ENCODE peak calls at places on chromosomes 16 and 17, in five cellular contexts. E, J, H, A and O are unnamed samples.

GRCh38 chr17:68843522-68843921 is 111.7 kb downstream of the ABCA8 start:
- DNase-seq in E (no peak), J (no peak), H (no peak), A (no peak), O (no peak)

GRCh38 chr17:60390881-60391418 is 983 bp downstream of the USP32 start:
- DNase-seq in E (peak; percentile 23), J (peak; percentile 64), H (no peak), A (peak; percentile 39), O (no peak)

GRCh38 chr16:65201446-65202010 is 79.7 kb upstream of the CDH11 start:
- DNase-seq in E (no peak), J (no peak), H (no peak), A (no peak), O (no peak)

GRCh38 chr17:71441098-71441497 is 679.7 kb upstream of the SOX9 start:
- DNase-seq in E (no peak), J (no peak), H (peak; percentile 80), A (peak; percentile 24), O (no peak)

GRCh38 chr17:39143552-39144093 is 7.8 kb downstream of the PLXDC1 start:
- DNase-seq in E (no peak), J (no peak), H (no peak), A (peak; percentile 30), O (no peak)

GRCh38 chr17:50550661-50551432 is 3.9 kb downstream of the SPATA20 start:
- DNase-seq in E (peak; percentile 74), J (peak; percentile 68), H (no peak), A (peak; percentile 74), O (no peak)

GRCh38 chr16:35140293-35140986 is 1681.0 kb downstream of the TP53TG3F start:
- DNase-seq in E (no peak), J (no peak), H (no peak), A (no peak), O (no peak)

GRCh38 chr17:40287494-40288369 is at the start of gene CDC6:
- DNase-seq in E (peak; percentile 98), J (peak; percentile 100), H (peak; percentile 96), A (peak; percentile 99), O (peak; percentile 98)

GRCh38 chr17:59745040-59745439 is 37.6 kb downstream of the VMP1 start:
- DNase-seq in E (no peak), J (no peak), H (no peak), A (no peak), O (no peak)

GRCh38 chr17:74770498-74771318 is 5.4 kb downstream of the NAT9 start:
- DNase-seq in E (peak; percentile 90), J (peak; percentile 56), H (no peak), A (peak; percentile 82), O (peak; percentile 61)

GRCh38 chr17:32496348-32497078 is 9.7 kb downstream of the CDK5R1 start:
- DNase-seq in E (no peak), J (no peak), H (no peak), A (no peak), O (no peak)

GRCh38 chr16:29962344-29962994 is 590 bp downstream of the TMEM219 start:
- DNase-seq in E (no peak), J (peak; percentile 42), H (no peak), A (peak; percentile 56), O (no peak)

GRCh38 chr17:32783602-32784001 is 93.3 kb downstream of the MYO1D start:
- DNase-seq in E (no peak), J (peak; percentile 63), H (no peak), A (no peak), O (peak; percentile 45)

GRCh38 chr17:32161506-32162365 is 19.4 kb downstream of the RHOT1 start:
- DNase-seq in E (no peak), J (peak; percentile 19), H (peak; percentile 67), A (no peak), O (no peak)

GRCh38 chr17:57949649-57950048 is 5.6 kb downstream of the CUEDC1 start:
- DNase-seq in E (no peak), J (peak; percentile 29), H (no peak), A (peak; percentile 73), O (no peak)

GRCh38 chr17:74759243-74759801 is 10.9 kb downstream of the NHERF1 start:
- DNase-seq in E (no peak), J (peak; percentile 90), H (no peak), A (no peak), O (no peak)

GRCh38 chr17:60128171-60128859 is 21.5 kb upstream of the CA4 start:
- DNase-seq in E (no peak), J (no peak), H (no peak), A (no peak), O (no peak)

GRCh38 chr16:508884-509736 is 18.4 kb upstream of the CAPN15 start:
- DNase-seq in E (no peak), J (no peak), H (no peak), A (peak; percentile 36), O (peak; percentile 91)

GRCh38 chr17:39665642-39666221 is 583 bp downstream of the TCAP start:
- DNase-seq in E (no peak), J (peak; percentile 51), H (no peak), A (no peak), O (no peak)

GRCh38 chr17:19796457-19796856 is 48.4 kb upstream of the ALDH3A1 start:
- DNase-seq in E (no peak), J (no peak), H (no peak), A (no peak), O (no peak)

GRCh38 chr17:77433385-77434135 is 292.8 kb downstream of the SEC14L1 start:
- DNase-seq in E (no peak), J (no peak), H (no peak), A (no peak), O (no peak)

GRCh38 chr16:57801856-57802634 is at the start of gene KIFC3:
- DNase-seq in E (peak; percentile 83), J (peak; percentile 92), H (no peak), A (peak; percentile 69), O (no peak)

GRCh38 chr17:16439303-16439791 is 24.0 kb downstream of the TRPV2 start:
- DNase-seq in E (no peak), J (peak; percentile 52), H (no peak), A (peak; percentile 42), O (no peak)

GRCh38 chr16:85901760-85902365 is 2.9 kb downstream of the IRF8 start:
- DNase-seq in E (no peak), J (no peak), H (no peak), A (no peak), O (no peak)
- H3K4me3 ChIP-seq in E (no peak overlapping the region), J (no peak overlapping the region), H (no peak overlapping the region), A (no peak overlapping the region), O (no peak overlapping the region)

DNA sequence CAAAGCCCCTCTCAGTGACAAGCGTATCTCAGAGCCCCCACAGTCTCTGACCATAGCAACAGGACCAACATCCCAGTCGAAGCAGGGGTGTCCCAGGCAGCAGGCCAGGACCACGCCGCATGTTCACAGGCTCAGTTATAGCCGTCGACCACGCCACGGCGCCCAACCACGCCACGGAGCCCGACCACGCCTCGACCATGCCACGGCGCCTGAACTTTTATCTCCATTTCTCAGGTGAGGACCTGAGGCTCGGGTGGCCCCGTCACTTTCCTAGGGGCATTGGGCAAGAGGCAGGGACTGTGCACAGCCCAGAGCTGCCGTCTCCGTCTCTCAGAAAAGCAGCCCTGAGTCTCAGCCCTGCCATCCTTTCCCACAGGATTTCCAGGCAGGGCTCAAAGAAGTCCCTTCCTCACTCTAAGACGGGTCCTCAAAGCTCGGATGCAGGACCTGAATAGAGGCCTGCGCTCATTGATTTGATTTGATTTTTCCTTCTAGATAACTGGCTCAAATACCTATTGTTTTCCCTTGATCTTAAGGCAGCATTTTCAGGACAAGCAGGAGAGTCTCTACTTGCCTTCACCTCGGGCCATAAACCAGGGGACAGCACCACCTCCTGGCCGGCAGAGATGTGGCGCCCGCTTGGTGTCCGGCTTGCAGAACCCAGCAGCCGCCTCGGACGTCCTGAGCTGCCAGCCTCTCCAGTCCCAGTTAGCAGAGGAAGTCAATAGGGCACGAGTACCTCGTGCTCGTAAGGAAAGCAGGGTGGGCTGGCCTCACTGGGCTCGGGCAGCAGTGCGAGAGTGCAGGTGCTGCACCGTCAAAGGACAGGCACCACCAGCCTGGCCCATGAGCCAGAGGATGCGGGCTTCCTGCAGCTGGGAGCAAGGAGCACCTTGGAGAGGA is 38.8 kb downstream of the C16orf95 start:
- DNase-seq in E (peak; percentile 81), J (peak; percentile 89), H (peak; percentile 19), A (peak; percentile 77), O (peak; percentile 40)
- TF ChIP-seq CTCF in E (peak; percentile 87), J (peak; percentile 92), H (peak; percentile 96), A (peak; percentile 81), O (peak; percentile 96)

GRCh38 chr16:11634307-11634706 is 33.9 kb upstream of the SNN start:
- DNase-seq in E (no peak), J (peak; percentile 54), H (no peak), A (no peak), O (no peak)

GRCh38 chr16:11637320-11637719 is 30.9 kb upstream of the SNN start:
- DNase-seq in E (no peak), J (no peak), H (no peak), A (no peak), O (no peak)

GRCh38 chr16:11635127-11635652 is 33.1 kb upstream of the SNN start:
- DNase-seq in E (no peak), J (no peak), H (no peak), A (peak; percentile 75), O (no peak)

GRCh38 chr16:11636172-11636721 is 32.0 kb upstream of the SNN start:
- DNase-seq in E (peak; percentile 54), J (no peak), H (no peak), A (peak; percentile 70), O (peak; percentile 91)

DNA sequence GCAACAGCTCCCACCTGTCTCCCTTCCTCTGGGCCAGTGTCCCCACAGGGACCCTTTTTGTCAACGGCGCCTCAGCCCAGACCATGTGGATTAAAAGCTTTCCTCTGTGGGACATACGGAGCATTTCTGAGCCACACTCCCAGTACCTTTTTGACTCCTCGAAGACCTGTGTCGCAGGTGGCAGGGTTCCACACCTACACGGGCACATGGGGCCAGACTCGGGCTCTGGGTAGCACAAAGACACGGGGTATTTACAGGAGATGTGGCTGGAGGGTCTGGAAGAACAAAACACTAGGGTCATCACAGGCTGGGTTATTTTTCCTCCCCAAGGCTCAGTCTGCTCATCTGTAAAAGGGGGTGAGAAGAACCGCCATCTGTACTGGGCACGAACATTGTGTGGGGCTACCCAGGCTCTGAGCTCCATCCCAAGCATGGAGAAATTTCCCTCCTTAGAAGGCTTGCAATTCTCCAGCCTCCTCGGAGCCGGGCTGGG is 32.5 kb upstream of the SNN start:
- DNase-seq in E (no peak), J (no peak), H (no peak), A (no peak), O (no peak)
- H3K4me3 ChIP-seq in E (no peak overlapping the region), J (no peak overlapping the region), H (no peak overlapping the region), A (no peak overlapping the region), O (no peak overlapping the region)

DNA sequence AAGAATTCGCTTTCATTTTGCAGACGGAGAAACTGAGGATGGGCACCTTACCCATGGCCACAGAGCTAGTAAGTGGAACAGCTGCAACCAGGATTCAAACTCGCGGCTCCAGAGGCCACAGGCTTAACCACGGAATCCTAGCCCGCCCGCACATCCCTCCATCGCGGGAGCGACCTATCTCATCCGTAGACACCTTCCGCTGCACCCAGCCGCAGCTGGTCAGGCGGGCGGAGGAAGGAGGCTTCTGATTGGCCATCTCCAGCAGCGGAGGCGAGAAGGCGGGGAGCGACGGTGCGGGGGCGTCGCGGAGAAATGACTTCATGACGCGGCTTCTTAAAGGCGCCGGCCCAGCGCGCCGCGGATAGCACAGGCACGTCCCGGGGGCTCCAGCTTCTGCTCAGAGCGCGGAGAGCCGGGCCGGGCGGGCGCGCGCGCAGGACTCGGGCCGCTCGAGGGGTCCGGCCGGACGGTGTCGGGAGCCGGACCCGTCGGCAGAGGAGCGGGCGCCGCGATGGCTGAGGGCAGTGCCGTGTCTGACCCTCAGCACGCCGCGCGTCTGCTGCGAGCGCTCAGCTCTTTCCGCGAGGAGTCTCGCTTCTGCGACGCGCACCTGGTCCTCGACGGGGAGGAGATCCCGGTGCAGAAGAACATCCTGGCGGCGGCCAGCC is at the start of gene GAN:
- DNase-seq in E (peak; percentile 94), J (peak; percentile 98), H (peak; percentile 78), A (peak; percentile 97), O (peak; percentile 83)
- TF ChIP-seq CTCF in E (no peak), J (no peak), H (no peak), A (no peak), O (no peak)